ENCODE peak calls at places on chromosomes 12 and 14, in seven cellular contexts. One of them, this sample, is unnamed.

GRCh38 chr12:48026081-48026827 is 22.0 kb upstream of the COL2A1 start:
- DNase-seq in neural progenitor cell: no peak
- DNase-seq in anterior cingulate cortex: no peak
- DNase-seq in CD8-positive, alpha-beta T cell: no peak
- DNase-seq in activated CD4-positive, CD25-positive, alpha-beta regulatory T cell: no peak
- DNase-seq in K562: no peak
- DNase-seq in stimulated activated CD4-positive, alpha-beta T cell treated with anti-CD3 and anti-CD28 coated beads, Interleukin-2, amount 100 ng/mL, for 48 hours: no peak
- DNase-seq in this sample: no peak

GRCh38 chr12:38813930-38814329 is 91.5 kb downstream of the CPNE8 start:
- DNase-seq in neural progenitor cell: no peak
- DNase-seq in anterior cingulate cortex: no peak
- DNase-seq in CD8-positive, alpha-beta T cell: no peak
- DNase-seq in activated CD4-positive, CD25-positive, alpha-beta regulatory T cell: no peak
- DNase-seq in K562: no peak
- DNase-seq in stimulated activated CD4-positive, alpha-beta T cell treated with anti-CD3 and anti-CD28 coated beads, Interleukin-2, amount 100 ng/mL, for 48 hours: no peak
- DNase-seq in this sample: no peak

GRCh38 chr14:55807059-55807499 is 227.1 kb downstream of the KTN1 start:
- DNase-seq in neural progenitor cell: no peak
- DNase-seq in anterior cingulate cortex: peak
- DNase-seq in CD8-positive, alpha-beta T cell: peak
- DNase-seq in activated CD4-positive, CD25-positive, alpha-beta regulatory T cell: peak
- DNase-seq in K562: peak
- DNase-seq in stimulated activated CD4-positive, alpha-beta T cell treated with anti-CD3 and anti-CD28 coated beads, Interleukin-2, amount 100 ng/mL, for 48 hours: peak
- DNase-seq in this sample: peak

GRCh38 chr14:55482936-55483605 is 42.7 kb upstream of the TBPL2 start:
- DNase-seq in neural progenitor cell: no peak
- DNase-seq in anterior cingulate cortex: no peak
- DNase-seq in CD8-positive, alpha-beta T cell: no peak
- DNase-seq in activated CD4-positive, CD25-positive, alpha-beta regulatory T cell: no peak
- DNase-seq in K562: no peak
- DNase-seq in stimulated activated CD4-positive, alpha-beta T cell treated with anti-CD3 and anti-CD28 coated beads, Interleukin-2, amount 100 ng/mL, for 48 hours: no peak
- DNase-seq in this sample: no peak

GRCh38 chr12:119322324-119322723 is 12.2 kb upstream of the CCDC60 start:
- DNase-seq in neural progenitor cell: no peak
- DNase-seq in anterior cingulate cortex: no peak
- DNase-seq in CD8-positive, alpha-beta T cell: no peak
- DNase-seq in activated CD4-positive, CD25-positive, alpha-beta regulatory T cell: no peak
- DNase-seq in K562: no peak
- DNase-seq in stimulated activated CD4-positive, alpha-beta T cell treated with anti-CD3 and anti-CD28 coated beads, Interleukin-2, amount 100 ng/mL, for 48 hours: no peak
- DNase-seq in this sample: no peak

GRCh38 chr12:98725481-98726247 is 80.6 kb downstream of the APAF1 start:
- DNase-seq in neural progenitor cell: peak
- DNase-seq in anterior cingulate cortex: peak
- DNase-seq in CD8-positive, alpha-beta T cell: no peak
- DNase-seq in activated CD4-positive, CD25-positive, alpha-beta regulatory T cell: no peak
- DNase-seq in K562: peak
- DNase-seq in stimulated activated CD4-positive, alpha-beta T cell treated with anti-CD3 and anti-CD28 coated beads, Interleukin-2, amount 100 ng/mL, for 48 hours: peak
- DNase-seq in this sample: no peak

GRCh38 chr12:65823481-65824313 is 586 bp upstream of the HMGA2 start:
- DNase-seq in neural progenitor cell: peak
- DNase-seq in anterior cingulate cortex: no peak
- DNase-seq in CD8-positive, alpha-beta T cell: no peak
- DNase-seq in activated CD4-positive, CD25-positive, alpha-beta regulatory T cell: no peak
- DNase-seq in K562: no peak
- DNase-seq in stimulated activated CD4-positive, alpha-beta T cell treated with anti-CD3 and anti-CD28 coated beads, Interleukin-2, amount 100 ng/mL, for 48 hours: no peak
- DNase-seq in this sample: no peak

GRCh38 chr12:92621833-92622232 is 81.0 kb upstream of the PLEKHG7 start:
- DNase-seq in neural progenitor cell: no peak
- DNase-seq in anterior cingulate cortex: no peak
- DNase-seq in CD8-positive, alpha-beta T cell: no peak
- DNase-seq in activated CD4-positive, CD25-positive, alpha-beta regulatory T cell: no peak
- DNase-seq in K562: no peak
- DNase-seq in stimulated activated CD4-positive, alpha-beta T cell treated with anti-CD3 and anti-CD28 coated beads, Interleukin-2, amount 100 ng/mL, for 48 hours: no peak
- DNase-seq in this sample: no peak

GRCh38 chr14:100155049-100155621 is 4.3 kb downstream of the DEGS2 start:
- DNase-seq in neural progenitor cell: peak
- DNase-seq in anterior cingulate cortex: no peak
- DNase-seq in CD8-positive, alpha-beta T cell: no peak
- DNase-seq in activated CD4-positive, CD25-positive, alpha-beta regulatory T cell: no peak
- DNase-seq in K562: peak
- DNase-seq in stimulated activated CD4-positive, alpha-beta T cell treated with anti-CD3 and anti-CD28 coated beads, Interleukin-2, amount 100 ng/mL, for 48 hours: peak
- DNase-seq in this sample: no peak

GRCh38 chr14:21269252-21270046 is at the start of gene HNRNPC:
- DNase-seq in neural progenitor cell: peak
- DNase-seq in anterior cingulate cortex: peak
- DNase-seq in CD8-positive, alpha-beta T cell: peak
- DNase-seq in activated CD4-positive, CD25-positive, alpha-beta regulatory T cell: peak
- DNase-seq in K562: peak
- DNase-seq in stimulated activated CD4-positive, alpha-beta T cell treated with anti-CD3 and anti-CD28 coated beads, Interleukin-2, amount 100 ng/mL, for 48 hours: peak
- DNase-seq in this sample: peak

GRCh38 chr12:94255428-94255827 is 107.1 kb downstream of the PLXNC1 start:
- DNase-seq in neural progenitor cell: no peak
- DNase-seq in anterior cingulate cortex: no peak
- DNase-seq in CD8-positive, alpha-beta T cell: no peak
- DNase-seq in activated CD4-positive, CD25-positive, alpha-beta regulatory T cell: no peak
- DNase-seq in K562: no peak
- DNase-seq in stimulated activated CD4-positive, alpha-beta T cell treated with anti-CD3 and anti-CD28 coated beads, Interleukin-2, amount 100 ng/mL, for 48 hours: no peak
- DNase-seq in this sample: no peak

GRCh38 chr12:23561536-23561935 is 387.9 kb downstream of the SOX5 start:
- DNase-seq in neural progenitor cell: no peak
- DNase-seq in anterior cingulate cortex: no peak
- DNase-seq in CD8-positive, alpha-beta T cell: no peak
- DNase-seq in activated CD4-positive, CD25-positive, alpha-beta regulatory T cell: no peak
- DNase-seq in K562: no peak
- DNase-seq in stimulated activated CD4-positive, alpha-beta T cell treated with anti-CD3 and anti-CD28 coated beads, Interleukin-2, amount 100 ng/mL, for 48 hours: no peak
- DNase-seq in this sample: no peak

GRCh38 chr14:93926873-93927571 is at the start of gene FAM181A:
- DNase-seq in neural progenitor cell: peak
- DNase-seq in anterior cingulate cortex: peak
- DNase-seq in CD8-positive, alpha-beta T cell: no peak
- DNase-seq in activated CD4-positive, CD25-positive, alpha-beta regulatory T cell: no peak
- DNase-seq in K562: no peak
- DNase-seq in stimulated activated CD4-positive, alpha-beta T cell treated with anti-CD3 and anti-CD28 coated beads, Interleukin-2, amount 100 ng/mL, for 48 hours: no peak
- DNase-seq in this sample: no peak

GRCh38 chr14:98249476-98249875 is 1022.5 kb downstream of the BCL11B start:
- DNase-seq in neural progenitor cell: no peak
- DNase-seq in anterior cingulate cortex: no peak
- DNase-seq in CD8-positive, alpha-beta T cell: no peak
- DNase-seq in activated CD4-positive, CD25-positive, alpha-beta regulatory T cell: no peak
- DNase-seq in K562: no peak
- DNase-seq in stimulated activated CD4-positive, alpha-beta T cell treated with anti-CD3 and anti-CD28 coated beads, Interleukin-2, amount 100 ng/mL, for 48 hours: no peak
- DNase-seq in this sample: no peak

GRCh38 chr14:22427771-22428228 is 161.2 kb downstream of the DAD1 start:
- DNase-seq in neural progenitor cell: peak
- DNase-seq in anterior cingulate cortex: no peak
- DNase-seq in CD8-positive, alpha-beta T cell: no peak
- DNase-seq in activated CD4-positive, CD25-positive, alpha-beta regulatory T cell: no peak
- DNase-seq in K562: no peak
- DNase-seq in stimulated activated CD4-positive, alpha-beta T cell treated with anti-CD3 and anti-CD28 coated beads, Interleukin-2, amount 100 ng/mL, for 48 hours: no peak
- DNase-seq in this sample: no peak

GRCh38 chr14:66944872-66945271 is 244.4 kb upstream of the GARIN2 start:
- DNase-seq in neural progenitor cell: peak
- DNase-seq in anterior cingulate cortex: no peak
- DNase-seq in CD8-positive, alpha-beta T cell: no peak
- DNase-seq in activated CD4-positive, CD25-positive, alpha-beta regulatory T cell: no peak
- DNase-seq in K562: peak
- DNase-seq in stimulated activated CD4-positive, alpha-beta T cell treated with anti-CD3 and anti-CD28 coated beads, Interleukin-2, amount 100 ng/mL, for 48 hours: no peak
- DNase-seq in this sample: no peak

GRCh38 chr12:88801227-88802225 is 221.3 kb upstream of the KITLG start:
- DNase-seq in neural progenitor cell: no peak
- DNase-seq in anterior cingulate cortex: no peak
- DNase-seq in CD8-positive, alpha-beta T cell: no peak
- DNase-seq in activated CD4-positive, CD25-positive, alpha-beta regulatory T cell: no peak
- DNase-seq in K562: no peak
- DNase-seq in stimulated activated CD4-positive, alpha-beta T cell treated with anti-CD3 and anti-CD28 coated beads, Interleukin-2, amount 100 ng/mL, for 48 hours: no peak
- DNase-seq in this sample: no peak

GRCh38 chr14:104461676-104462443 is 117.7 kb upstream of the C14orf180 start:
- DNase-seq in neural progenitor cell: peak
- DNase-seq in anterior cingulate cortex: no peak
- DNase-seq in CD8-positive, alpha-beta T cell: no peak
- DNase-seq in activated CD4-positive, CD25-positive, alpha-beta regulatory T cell: no peak
- DNase-seq in K562: no peak
- DNase-seq in stimulated activated CD4-positive, alpha-beta T cell treated with anti-CD3 and anti-CD28 coated beads, Interleukin-2, amount 100 ng/mL, for 48 hours: no peak
- DNase-seq in this sample: no peak

GRCh38 chr12:25855716-25856115 is 102.8 kb upstream of the RASSF8 start:
- DNase-seq in neural progenitor cell: no peak
- DNase-seq in anterior cingulate cortex: no peak
- DNase-seq in CD8-positive, alpha-beta T cell: no peak
- DNase-seq in activated CD4-positive, CD25-positive, alpha-beta regulatory T cell: no peak
- DNase-seq in K562: no peak
- DNase-seq in stimulated activated CD4-positive, alpha-beta T cell treated with anti-CD3 and anti-CD28 coated beads, Interleukin-2, amount 100 ng/mL, for 48 hours: no peak
- DNase-seq in this sample: no peak

GRCh38 chr12:100567945-100568344 is 5.5 kb upstream of the GAS2L3 start:
- DNase-seq in neural progenitor cell: no peak
- DNase-seq in anterior cingulate cortex: no peak
- DNase-seq in CD8-positive, alpha-beta T cell: no peak
- DNase-seq in activated CD4-positive, CD25-positive, alpha-beta regulatory T cell: no peak
- DNase-seq in K562: no peak
- DNase-seq in stimulated activated CD4-positive, alpha-beta T cell treated with anti-CD3 and anti-CD28 coated beads, Interleukin-2, amount 100 ng/mL, for 48 hours: no peak
- DNase-seq in this sample: no peak

GRCh38 chr14:85308531-85309300 is 221.2 kb upstream of the FLRT2 start:
- DNase-seq in neural progenitor cell: peak
- DNase-seq in anterior cingulate cortex: no peak
- DNase-seq in CD8-positive, alpha-beta T cell: no peak
- DNase-seq in activated CD4-positive, CD25-positive, alpha-beta regulatory T cell: no peak
- DNase-seq in K562: no peak
- DNase-seq in stimulated activated CD4-positive, alpha-beta T cell treated with anti-CD3 and anti-CD28 coated beads, Interleukin-2, amount 100 ng/mL, for 48 hours: no peak
- DNase-seq in this sample: no peak

GRCh38 chr12:109782322-109782695 is 50.9 kb downstream of the TRPV4 start:
- DNase-seq in neural progenitor cell: no peak
- DNase-seq in anterior cingulate cortex: no peak
- DNase-seq in CD8-positive, alpha-beta T cell: no peak
- DNase-seq in activated CD4-positive, CD25-positive, alpha-beta regulatory T cell: no peak
- DNase-seq in K562: no peak
- DNase-seq in stimulated activated CD4-positive, alpha-beta T cell treated with anti-CD3 and anti-CD28 coated beads, Interleukin-2, amount 100 ng/mL, for 48 hours: no peak
- DNase-seq in this sample: no peak

GRCh38 chr12:49540229-49541139 is 1.7 kb downstream of the KCNH3 start:
- DNase-seq in neural progenitor cell: no peak
- DNase-seq in anterior cingulate cortex: no peak
- DNase-seq in CD8-positive, alpha-beta T cell: no peak
- DNase-seq in activated CD4-positive, CD25-positive, alpha-beta regulatory T cell: no peak
- DNase-seq in K562: no peak
- DNase-seq in stimulated activated CD4-positive, alpha-beta T cell treated with anti-CD3 and anti-CD28 coated beads, Interleukin-2, amount 100 ng/mL, for 48 hours: no peak
- DNase-seq in this sample: no peak

GRCh38 chr12:82210882-82211281 is 147.3 kb downstream of the CCDC59 start:
- DNase-seq in neural progenitor cell: no peak
- DNase-seq in anterior cingulate cortex: no peak
- DNase-seq in CD8-positive, alpha-beta T cell: no peak
- DNase-seq in activated CD4-positive, CD25-positive, alpha-beta regulatory T cell: no peak
- DNase-seq in K562: no peak
- DNase-seq in stimulated activated CD4-positive, alpha-beta T cell treated with anti-CD3 and anti-CD28 coated beads, Interleukin-2, amount 100 ng/mL, for 48 hours: no peak
- DNase-seq in this sample: no peak

GRCh38 chr12:27460471-27460978 is 14.0 kb downstream of the SMCO2 start:
- DNase-seq in neural progenitor cell: no peak
- DNase-seq in anterior cingulate cortex: no peak
- DNase-seq in CD8-positive, alpha-beta T cell: no peak
- DNase-seq in activated CD4-positive, CD25-positive, alpha-beta regulatory T cell: no peak
- DNase-seq in K562: no peak
- DNase-seq in stimulated activated CD4-positive, alpha-beta T cell treated with anti-CD3 and anti-CD28 coated beads, Interleukin-2, amount 100 ng/mL, for 48 hours: peak
- DNase-seq in this sample: no peak

GRCh38 chr12:89098390-89099102 is 253.8 kb downstream of the DUSP6 start:
- DNase-seq in neural progenitor cell: peak
- DNase-seq in anterior cingulate cortex: peak
- DNase-seq in CD8-positive, alpha-beta T cell: no peak
- DNase-seq in activated CD4-positive, CD25-positive, alpha-beta regulatory T cell: no peak
- DNase-seq in K562: no peak
- DNase-seq in stimulated activated CD4-positive, alpha-beta T cell treated with anti-CD3 and anti-CD28 coated beads, Interleukin-2, amount 100 ng/mL, for 48 hours: no peak
- DNase-seq in this sample: no peak

GRCh38 chr12:6391013-6391412 is 7.1 kb downstream of the LTBR start:
- DNase-seq in neural progenitor cell: no peak
- DNase-seq in anterior cingulate cortex: no peak
- DNase-seq in CD8-positive, alpha-beta T cell: no peak
- DNase-seq in activated CD4-positive, CD25-positive, alpha-beta regulatory T cell: no peak
- DNase-seq in K562: no peak
- DNase-seq in stimulated activated CD4-positive, alpha-beta T cell treated with anti-CD3 and anti-CD28 coated beads, Interleukin-2, amount 100 ng/mL, for 48 hours: no peak
- DNase-seq in this sample: no peak

GRCh38 chr12:47903927-47904646 is 707 bp downstream of the VDR start:
- DNase-seq in neural progenitor cell: no peak
- DNase-seq in anterior cingulate cortex: no peak
- DNase-seq in CD8-positive, alpha-beta T cell: peak
- DNase-seq in activated CD4-positive, CD25-positive, alpha-beta regulatory T cell: peak
- DNase-seq in K562: peak
- DNase-seq in stimulated activated CD4-positive, alpha-beta T cell treated with anti-CD3 and anti-CD28 coated beads, Interleukin-2, amount 100 ng/mL, for 48 hours: peak
- DNase-seq in this sample: peak

GRCh38 chr12:102323799-102324198 is 126.2 kb upstream of the PMCH start:
- DNase-seq in neural progenitor cell: no peak
- DNase-seq in anterior cingulate cortex: no peak
- DNase-seq in CD8-positive, alpha-beta T cell: no peak
- DNase-seq in activated CD4-positive, CD25-positive, alpha-beta regulatory T cell: no peak
- DNase-seq in K562: peak
- DNase-seq in stimulated activated CD4-positive, alpha-beta T cell treated with anti-CD3 and anti-CD28 coated beads, Interleukin-2, amount 100 ng/mL, for 48 hours: no peak
- DNase-seq in this sample: no peak

GRCh38 chr12:74449872-74450271 is 87.8 kb upstream of the ATXN7L3B start:
- DNase-seq in neural progenitor cell: no peak
- DNase-seq in anterior cingulate cortex: no peak
- DNase-seq in CD8-positive, alpha-beta T cell: no peak
- DNase-seq in activated CD4-positive, CD25-positive, alpha-beta regulatory T cell: no peak
- DNase-seq in K562: no peak
- DNase-seq in stimulated activated CD4-positive, alpha-beta T cell treated with anti-CD3 and anti-CD28 coated beads, Interleukin-2, amount 100 ng/mL, for 48 hours: no peak
- DNase-seq in this sample: no peak

GRCh38 chr14:52790011-52790755 is 1.2 kb downstream of the GNPNAT1 start:
- DNase-seq in neural progenitor cell: peak
- DNase-seq in anterior cingulate cortex: no peak
- DNase-seq in CD8-positive, alpha-beta T cell: no peak
- DNase-seq in activated CD4-positive, CD25-positive, alpha-beta regulatory T cell: no peak
- DNase-seq in K562: peak
- DNase-seq in stimulated activated CD4-positive, alpha-beta T cell treated with anti-CD3 and anti-CD28 coated beads, Interleukin-2, amount 100 ng/mL, for 48 hours: no peak
- DNase-seq in this sample: no peak

GRCh38 chr12:57261385-57261784 is 10.4 kb upstream of the STAC3 start:
- DNase-seq in neural progenitor cell: peak
- DNase-seq in anterior cingulate cortex: no peak
- DNase-seq in CD8-positive, alpha-beta T cell: no peak
- DNase-seq in activated CD4-positive, CD25-positive, alpha-beta regulatory T cell: no peak
- DNase-seq in K562: no peak
- DNase-seq in stimulated activated CD4-positive, alpha-beta T cell treated with anti-CD3 and anti-CD28 coated beads, Interleukin-2, amount 100 ng/mL, for 48 hours: no peak
- DNase-seq in this sample: no peak

GRCh38 chr12:59396941-59397340 is 198.9 kb upstream of the SLC16A7 start:
- DNase-seq in neural progenitor cell: no peak
- DNase-seq in anterior cingulate cortex: no peak
- DNase-seq in CD8-positive, alpha-beta T cell: no peak
- DNase-seq in activated CD4-positive, CD25-positive, alpha-beta regulatory T cell: no peak
- DNase-seq in K562: no peak
- DNase-seq in stimulated activated CD4-positive, alpha-beta T cell treated with anti-CD3 and anti-CD28 coated beads, Interleukin-2, amount 100 ng/mL, for 48 hours: no peak
- DNase-seq in this sample: no peak

GRCh38 chr12:118424883-118425282 is 48.5 kb downstream of the SUDS3 start:
- DNase-seq in neural progenitor cell: no peak
- DNase-seq in anterior cingulate cortex: no peak
- DNase-seq in CD8-positive, alpha-beta T cell: no peak
- DNase-seq in activated CD4-positive, CD25-positive, alpha-beta regulatory T cell: no peak
- DNase-seq in K562: no peak
- DNase-seq in stimulated activated CD4-positive, alpha-beta T cell treated with anti-CD3 and anti-CD28 coated beads, Interleukin-2, amount 100 ng/mL, for 48 hours: no peak
- DNase-seq in this sample: no peak

GRCh38 chr14:31070431-31070830 is 44.3 kb upstream of the STRN3 start:
- DNase-seq in neural progenitor cell: no peak
- DNase-seq in anterior cingulate cortex: no peak
- DNase-seq in CD8-positive, alpha-beta T cell: no peak
- DNase-seq in activated CD4-positive, CD25-positive, alpha-beta regulatory T cell: no peak
- DNase-seq in K562: no peak
- DNase-seq in stimulated activated CD4-positive, alpha-beta T cell treated with anti-CD3 and anti-CD28 coated beads, Interleukin-2, amount 100 ng/mL, for 48 hours: no peak
- DNase-seq in this sample: no peak

GRCh38 chr12:106058256-106059182 is 80.2 kb downstream of the NUAK1 start:
- DNase-seq in neural progenitor cell: no peak
- DNase-seq in anterior cingulate cortex: no peak
- DNase-seq in CD8-positive, alpha-beta T cell: no peak
- DNase-seq in activated CD4-positive, CD25-positive, alpha-beta regulatory T cell: no peak
- DNase-seq in K562: no peak
- DNase-seq in stimulated activated CD4-positive, alpha-beta T cell treated with anti-CD3 and anti-CD28 coated beads, Interleukin-2, amount 100 ng/mL, for 48 hours: no peak
- DNase-seq in this sample: no peak

GRCh38 chr12:92396647-92397258 is 251.1 kb upstream of the BTG1 start:
- DNase-seq in neural progenitor cell: no peak
- DNase-seq in anterior cingulate cortex: no peak
- DNase-seq in CD8-positive, alpha-beta T cell: no peak
- DNase-seq in activated CD4-positive, CD25-positive, alpha-beta regulatory T cell: no peak
- DNase-seq in K562: peak
- DNase-seq in stimulated activated CD4-positive, alpha-beta T cell treated with anti-CD3 and anti-CD28 coated beads, Interleukin-2, amount 100 ng/mL, for 48 hours: no peak
- DNase-seq in this sample: no peak